ENCODE peak calls at places on chromosomes 3 and 15, in nine cellular contexts. H, S, W, L, T, K, O, F and I are unnamed samples.

GRCh38 chr3:185537369-185537970 is 14.9 kb downstream of the LIPH start:
- DNase-seq in T (peak), S (no peak), O (peak), H (peak), L (no peak), K (peak), W (no peak), F (no peak), I (no peak)

GRCh38 chr3:194736277-194736895 is 50.7 kb downstream of the FAM43A start:
- DNase-seq in S (no peak), L (no peak), W (no peak), H (no peak), O (no peak), T (no peak), K (no peak), F (no peak), I (no peak)

GRCh38 chr15:100275641-100276040 is 66.1 kb downstream of the ADAMTS17 start:
- DNase-seq in O (no peak), K (no peak), F (no peak), T (no peak), L (no peak), S (no peak), H (no peak), W (no peak), I (no peak)

GRCh38 chr3:45464336-45464809 is 76.0 kb downstream of the LARS2 start:
- DNase-seq in W (no peak), K (no peak), O (no peak), H (peak), S (no peak), F (no peak), T (no peak), L (no peak), I (no peak)

GRCh38 chr15:43516185-43516584 is 1.2 kb upstream of the MAP1A start:
- DNase-seq in O (no peak), K (no peak), T (no peak), W (no peak), S (no peak), F (no peak), H (peak), L (peak), I (no peak)

GRCh38 chr3:78988324-78988723 is 779.5 kb downstream of the ROBO1 start:
- DNase-seq in O (no peak), T (no peak), F (no peak), S (no peak), K (no peak), H (no peak), W (no peak), L (no peak), I (no peak)

GRCh38 chr3:185935465-185936263 is 2.1 kb downstream of the TRA2B start:
- DNase-seq in K (no peak), W (no peak), H (no peak), F (no peak), T (no peak), L (no peak), O (no peak), S (no peak), I (peak)

GRCh38 chr3:101261506-101261905 is 58.9 kb downstream of the IMPG2 start:
- DNase-seq in W (no peak), F (no peak), H (no peak), K (no peak), T (no peak), L (no peak), S (no peak), O (no peak), I (no peak)

GRCh38 chr3:101170806-101171558 is 149.4 kb downstream of the IMPG2 start:
- DNase-seq in H (no peak), T (no peak), S (no peak), L (no peak), W (no peak), K (no peak), F (no peak), O (no peak), I (no peak)

GRCh38 chr3:126447456-126448106 is 28.1 kb downstream of the ZXDC start:
- DNase-seq in W (no peak), T (no peak), F (no peak), S (no peak), L (no peak), K (no peak), O (no peak), H (no peak), I (no peak)

GRCh38 chr3:16521580-16521941 is 8.1 kb upstream of the RFTN1 start:
- DNase-seq in W (no peak), O (no peak), H (no peak), L (no peak), T (no peak), S (no peak), F (no peak), K (no peak), I (no peak)

GRCh38 chr3:42134867-42135464 is 43.8 kb downstream of the TRAK1 start:
- DNase-seq in K (no peak), H (no peak), L (no peak), O (no peak), S (no peak), T (no peak), F (no peak), W (no peak), I (no peak)

GRCh38 chr3:11289864-11290263 is 17.7 kb downstream of the ATG7 start:
- DNase-seq in F (no peak), L (no peak), H (no peak), W (no peak), S (no peak), T (no peak), O (no peak), K (no peak), I (no peak)

GRCh38 chr15:34436956-34437442 is 609 bp downstream of the GOLGA8A start:
- DNase-seq in T (no peak), S (no peak), O (no peak), L (no peak), W (peak), K (peak), H (no peak), F (no peak), I (peak)

GRCh38 chr3:37920156-37920686 is 58.5 kb downstream of the CTDSPL start:
- DNase-seq in O (no peak), K (no peak), W (no peak), F (no peak), T (no peak), S (no peak), H (no peak), L (no peak), I (no peak)

GRCh38 chr3:132348531-132348930 is 31.3 kb downstream of the ACP3 start:
- DNase-seq in T (no peak), L (no peak), H (no peak), W (no peak), O (no peak), F (no peak), K (no peak), S (no peak), I (no peak)

GRCh38 chr3:64741344-64741743 is 53.5 kb upstream of the ADAMTS9 start:
- DNase-seq in T (no peak), F (no peak), L (peak), W (no peak), K (no peak), H (peak), S (no peak), O (no peak), I (no peak)

GRCh38 chr15:28114721-28115622 is 15.9 kb upstream of the OCA2 start:
- DNase-seq in T (no peak), H (no peak), L (no peak), K (no peak), W (no peak), F (no peak), O (no peak), S (no peak), I (no peak)

GRCh38 chr3:117814975-117815374 is 1105.4 kb downstream of the TUSC7 start:
- DNase-seq in F (no peak), H (no peak), L (no peak), S (no peak), K (no peak), W (no peak), T (no peak), O (no peak), I (no peak)

GRCh38 chr15:69758810-69759410 is 306.3 kb downstream of the RPLP1 start:
- DNase-seq in O (no peak), H (peak), W (no peak), L (no peak), K (peak), S (no peak), F (peak), T (no peak), I (no peak)

GRCh38 chr15:77803487-77803886 is 170.8 kb upstream of the LINGO1 start:
- DNase-seq in F (no peak), H (no peak), O (no peak), T (no peak), K (no peak), L (no peak), S (no peak), W (no peak), I (no peak)

GRCh38 chr3:129723558-129724324 is 117.3 kb upstream of the PLXND1 start:
- DNase-seq in S (peak), O (no peak), H (peak), W (no peak), K (no peak), F (no peak), L (peak), T (no peak), I (no peak)

GRCh38 chr3:191412764-191413163 is 48.2 kb upstream of the PYDC2 start:
- DNase-seq in S (no peak), H (no peak), K (no peak), F (no peak), O (no peak), T (peak), W (no peak), L (no peak), I (no peak)

GRCh38 chr3:97821810-97822775 is at the start of gene CRYBG3:
- DNase-seq in L (peak), K (peak), H (peak), T (peak), W (peak), S (peak), O (peak), F (peak), I (peak)
- TF ChIP-seq POLR2A in L (peak), K (peak), H (peak), T (peak), W (peak), S (peak), O (no peak), F (peak), I (no peak)

GRCh38 chr3:25789596-25790556 is at the start of gene OXSM:
- DNase-seq in L (peak), O (peak), T (peak), K (peak), W (peak), H (peak), S (peak), F (peak), I (peak)
- TF ChIP-seq POLR2A in L (peak), O (no peak), T (peak), K (peak), W (peak), H (peak), S (peak), F (peak), I (peak)

GRCh38 chr3:12401208-12401607 is 83.1 kb upstream of the TSEN2 start:
- DNase-seq in O (no peak), W (no peak), F (no peak), T (no peak), K (no peak), S (no peak), H (no peak), L (no peak), I (no peak)

GRCh38 chr3:12408984-12409383 is 75.3 kb upstream of the TSEN2 start:
- DNase-seq in O (no peak), H (no peak), K (no peak), W (no peak), S (no peak), F (no peak), T (no peak), L (no peak), I (no peak)

GRCh38 chr3:12409625-12410596 is 74.4 kb upstream of the TSEN2 start:
- DNase-seq in O (no peak), S (no peak), H (no peak), K (no peak), L (no peak), F (no peak), T (no peak), W (no peak), I (no peak)

GRCh38 chr3:12400795-12401194 is 83.5 kb upstream of the TSEN2 start:
- DNase-seq in W (no peak), H (no peak), O (peak), S (no peak), L (no peak), K (no peak), F (no peak), T (no peak), I (no peak)

GRCh38 chr3:12405432-12406272 is 78.6 kb upstream of the TSEN2 start:
- DNase-seq in H (peak), L (peak), S (peak), O (peak), K (no peak), T (peak), F (peak), W (peak), I (no peak)
- TF ChIP-seq POLR2A in H (no peak), L (no peak), S (no peak), O (no peak), K (no peak), T (no peak), F (peak), W (no peak), I (no peak)

GRCh38 chr15:74320358-74321247 is 46.8 kb downstream of the CYP11A1 start:
- DNase-seq in T (no peak), H (no peak), S (no peak), F (no peak), O (peak), L (peak), W (no peak), K (no peak), I (peak)

GRCh38 chr15:74319596-74320357 is 47.7 kb downstream of the CYP11A1 start:
- DNase-seq in L (no peak), S (no peak), O (no peak), F (no peak), K (no peak), T (no peak), W (no peak), H (no peak), I (no peak)

GRCh38 chr15:74324714-74325113 is 42.7 kb downstream of the CYP11A1 start:
- DNase-seq in L (no peak), W (no peak), O (no peak), S (no peak), T (no peak), F (no peak), H (no peak), K (no peak), I (no peak)

GRCh38 chr15:74319138-74319460 is 48.3 kb downstream of the CYP11A1 start:
- DNase-seq in T (no peak), S (no peak), O (no peak), K (no peak), F (no peak), W (no peak), L (no peak), H (no peak), I (no peak)

DNA sequence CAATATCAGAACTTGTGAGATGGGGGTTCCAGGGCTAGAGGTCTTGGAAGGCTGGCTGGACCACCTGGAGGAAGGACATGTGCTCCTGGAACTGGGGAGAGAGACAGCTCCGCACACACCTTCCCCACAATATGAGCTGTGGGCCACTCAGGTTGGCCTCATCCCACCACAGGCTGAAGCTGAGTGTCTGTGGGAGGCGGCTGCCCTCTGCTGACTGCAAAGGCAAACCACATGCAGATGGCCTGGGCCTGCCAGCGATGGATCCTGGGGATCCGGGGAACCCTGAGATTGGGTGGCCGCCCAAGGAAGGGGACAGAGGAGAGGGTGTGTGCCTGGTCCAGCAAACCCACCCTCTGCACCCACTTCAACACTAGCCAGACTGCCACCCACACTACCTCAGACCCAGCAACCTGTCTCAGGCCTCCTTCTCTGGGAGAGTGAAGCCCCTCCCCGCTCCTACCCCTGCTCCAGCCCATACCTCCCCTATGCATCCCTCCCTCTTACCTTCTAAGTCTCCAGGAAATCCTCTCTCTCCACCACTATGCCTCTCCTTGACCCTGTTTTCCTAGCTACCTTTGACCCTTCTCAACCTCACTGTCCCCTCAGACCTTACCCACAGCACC is 44.8 kb downstream of the CYP11A1 start:
- DNase-seq in W (peak), K (peak), L (peak), T (peak), H (peak), S (no peak), O (peak), F (peak), I (peak)
- TF ChIP-seq POLR2A in W (no peak), K (no peak), L (no peak), T (no peak), H (no peak), S (no peak), O (no peak), F (no peak), I (no peak)

DNA sequence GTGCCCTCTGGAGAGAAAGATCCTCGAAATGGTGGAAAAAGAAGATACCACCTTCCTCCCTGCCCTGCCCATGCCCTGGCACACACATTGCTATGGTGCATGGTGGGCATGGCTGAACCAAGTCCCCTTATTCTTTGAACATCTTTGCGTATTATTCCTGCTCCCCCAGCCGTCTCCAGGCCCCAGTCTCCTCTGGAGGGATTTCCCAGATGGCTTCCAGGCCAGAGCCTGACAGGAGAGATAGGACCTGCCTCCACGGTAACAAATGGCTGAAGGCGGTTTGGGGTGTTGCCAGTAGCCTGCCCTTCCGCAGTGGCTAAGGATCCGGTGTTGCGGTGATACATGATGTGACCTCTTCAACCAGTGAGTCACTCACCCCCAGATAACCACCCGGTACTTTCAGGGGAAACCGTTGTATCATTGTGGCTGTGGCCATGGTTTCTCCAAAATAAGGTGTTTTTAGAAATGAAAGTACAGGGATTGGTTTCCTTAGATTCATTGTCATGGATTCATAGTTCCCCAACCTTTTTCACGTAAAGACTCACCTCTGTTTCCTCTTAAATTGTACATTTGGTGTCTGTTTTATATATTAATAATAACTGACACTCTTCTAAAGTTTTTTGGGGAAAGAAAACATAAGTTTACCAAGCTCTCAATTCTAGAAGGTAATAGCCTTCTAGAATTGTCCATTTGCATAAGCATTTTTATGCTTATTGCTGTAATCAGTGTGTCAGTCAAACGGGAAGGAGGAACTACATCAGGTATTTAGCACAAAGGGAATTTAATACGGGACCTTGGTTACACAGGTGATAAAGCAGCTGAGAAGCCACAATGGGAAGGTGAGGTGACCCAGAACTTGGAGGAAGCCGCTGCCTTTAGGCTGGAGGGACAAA is 25.9 kb downstream of the SMAD3 start:
- DNase-seq in O (peak), H (peak), K (no peak), W (peak), S (no peak), L (peak), T (peak), F (no peak), I (peak)
- TF ChIP-seq POLR2A in O (no peak), H (no peak), K (no peak), W (no peak), S (no peak), L (no peak), T (no peak), F (no peak), I (no peak)